ENCODE peak calls at places on chromosomes 11 and 22, in seven cellular contexts. C, E, F, X, W, R and D are unnamed samples.

GRCh38 chr22:21568207-21569075 is 927 bp downstream of the UBE2L3 start:
- DNase-seq in X (peak; percentile 48), E (no peak), R (no peak), W (peak; percentile 25), C (peak; percentile 50), F (no peak), D (peak; percentile 34)

GRCh38 chr22:37187891-37188761 is at the start of gene C1QTNF6:
- DNase-seq in F (peak; percentile 41), C (peak; percentile 79), R (no peak), E (peak; percentile 60), W (peak; percentile 44), X (peak; percentile 87), D (peak; percentile 55)

GRCh38 chr22:27492566-27493201 is 308.9 kb downstream of the MN1 start:
- DNase-seq in R (no peak), X (no peak), E (no peak), C (no peak), F (no peak), W (no peak), D (no peak)

GRCh38 chr11:48036466-48036865 is 56.1 kb downstream of the PTPRJ start:
- DNase-seq in C (no peak), F (no peak), X (peak; percentile 72), R (no peak), W (no peak), E (no peak), D (no peak)

GRCh38 chr22:49449811-49450386 is 377.8 kb downstream of the BRD1 start:
- DNase-seq in F (no peak), X (no peak), C (no peak), R (no peak), E (no peak), W (no peak), D (no peak)

GRCh38 chr11:86577663-86578636 is 94.5 kb downstream of the ME3 start:
- DNase-seq in E (peak; percentile 88), X (peak; percentile 93), R (no peak), F (no peak), C (no peak), W (no peak), D (no peak)

GRCh38 chr11:61035086-61035835 is 63.8 kb downstream of the CD6 start:
- DNase-seq in R (no peak), W (no peak), F (no peak), X (no peak), C (no peak), E (no peak), D (no peak)

GRCh38 chr11:126194121-126194543 is 17.3 kb downstream of the RPUSD4 start:
- DNase-seq in X (peak; percentile 70), R (no peak), E (peak; percentile 80), F (peak; percentile 35), W (peak; percentile 57), C (peak; percentile 56), D (peak; percentile 43)

GRCh38 chr11:57499413-57499982 is 16.0 kb downstream of the SLC43A1 start:
- DNase-seq in X (peak; percentile 98), F (peak; percentile 99), R (no peak), C (peak; percentile 99), E (peak; percentile 92), W (peak; percentile 93), D (peak; percentile 94)

GRCh38 chr11:111189466-111189865 is 56.1 kb upstream of the POU2AF2 start:
- DNase-seq in W (no peak), F (no peak), X (no peak), R (no peak), E (no peak), C (peak; percentile 10), D (no peak)

GRCh38 chr11:34649597-34649996 is 28.7 kb downstream of the EHF start:
- DNase-seq in X (no peak), W (no peak), C (no peak), E (no peak), F (no peak), R (no peak), D (no peak)

GRCh38 chr11:34624069-34624468 is 3.2 kb downstream of the EHF start:
- DNase-seq in F (no peak), W (no peak), R (no peak), E (no peak), C (no peak), X (no peak), D (no peak)

GRCh38 chr11:86160546-86161149 is 83.9 kb upstream of the EED start:
- DNase-seq in X (peak; percentile 31), C (no peak), E (peak; percentile 73), F (no peak), W (no peak), R (no peak), D (no peak)

GRCh38 chr11:128291835-128292234 is 295.5 kb downstream of the ETS1 start:
- DNase-seq in E (peak; percentile 26), X (no peak), R (peak; percentile 75), F (no peak), W (no peak), C (no peak), D (no peak)

GRCh38 chr11:112949781-112950575 is 11.2 kb upstream of the NCAM1 start:
- DNase-seq in E (no peak), F (no peak), C (no peak), R (no peak), X (peak; percentile 36), W (no peak), D (no peak)

GRCh38 chr11:129695543-129696308 is 119.9 kb upstream of the TMEM45B start:
- DNase-seq in W (peak; percentile 80), R (peak; percentile 53), F (peak; percentile 87), C (peak; percentile 89), E (peak; percentile 71), X (peak; percentile 45), D (peak; percentile 88)

GRCh38 chr11:33582636-33583325 is 117.8 kb downstream of the C11orf91 start:
- DNase-seq in R (no peak), X (no peak), C (no peak), W (no peak), E (no peak), F (no peak), D (no peak)

GRCh38 chr11:113147249-113147648 is 167.1 kb upstream of the TTC12 start:
- DNase-seq in C (peak; percentile 44), R (no peak), E (no peak), F (no peak), X (no peak), W (peak; percentile 20), D (no peak)

GRCh38 chr11:3735827-3736226 is 61.5 kb downstream of the NUP98 start:
- DNase-seq in E (peak; percentile 21), F (no peak), C (no peak), X (peak; percentile 10), R (no peak), W (no peak), D (no peak)

GRCh38 chr22:43273902-43274484 is 69.2 kb downstream of the SCUBE1 start:
- DNase-seq in W (peak; percentile 52), C (peak; percentile 84), E (peak; percentile 54), X (peak; percentile 67), F (peak; percentile 70), R (no peak), D (peak; percentile 60)

GRCh38 chr11:112478806-112479205 is 218.1 kb upstream of the PLET1 start:
- DNase-seq in C (no peak), X (no peak), E (no peak), F (no peak), R (no peak), W (no peak), D (no peak)

GRCh38 chr22:36761553-36762240 is 14.2 kb downstream of the IFT27 start:
- DNase-seq in E (no peak), R (no peak), X (no peak), C (no peak), F (no peak), W (no peak), D (no peak)

GRCh38 chr22:27717094-27717493 is 84.5 kb downstream of the MN1 start:
- DNase-seq in E (no peak), R (no peak), X (no peak), C (no peak), W (no peak), F (no peak), D (no peak)

GRCh38 chr11:68321293-68322030 is 9.1 kb downstream of the LRP5 start:
- DNase-seq in W (no peak), E (no peak), C (no peak), R (no peak), F (no peak), X (no peak), D (no peak)

GRCh38 chr22:17087176-17088131 is 2.7 kb downstream of the IL17RA start:
- DNase-seq in F (no peak), E (no peak), W (no peak), C (no peak), R (peak; percentile 51), X (peak; percentile 55), D (no peak)

GRCh38 chr22:43446881-43447280 is 35.1 kb downstream of the MPPED1 start:
- DNase-seq in E (peak; percentile 26), F (no peak), R (no peak), C (no peak), W (no peak), X (no peak), D (no peak)

GRCh38 chr11:79313513-79313912 is 127.3 kb downstream of the TENM4 start:
- DNase-seq in R (no peak), W (no peak), E (no peak), X (no peak), C (no peak), F (no peak), D (no peak)

GRCh38 chr11:120125509-120125908 is 12.4 kb downstream of the TRIM29 start:
- DNase-seq in C (no peak), X (no peak), E (no peak), W (no peak), R (no peak), F (no peak), D (no peak)

GRCh38 chr11:47259178-47259977 is 1.6 kb downstream of the NR1H3 start:
- DNase-seq in X (peak; percentile 63), W (peak; percentile 35), C (peak; percentile 87), E (peak; percentile 82), F (peak; percentile 80), R (no peak), D (peak; percentile 66)

GRCh38 chr11:38345286-38345685 is 1747.2 kb upstream of the RAG2 start:
- DNase-seq in R (no peak), C (no peak), F (no peak), E (peak; percentile 74), X (no peak), W (no peak), D (no peak)

GRCh38 chr11:121446752-121447156 is 5.4 kb upstream of the SORL1 start:
- DNase-seq in R (no peak), W (no peak), X (no peak), E (peak; percentile 41), C (peak; percentile 53), F (no peak), D (no peak)
- TF ChIP-seq CTCF in R (no peak), W (no peak), X (no peak), E (peak; percentile 65), C (peak; percentile 43), F (no peak), D (no peak)

GRCh38 chr11:65851083-65851579 is 6.8 kb downstream of the CFL1 start:
- DNase-seq in W (peak; percentile 51), F (peak; percentile 63), C (peak; percentile 90), E (peak; percentile 69), R (no peak), X (no peak), D (no peak)
- TF ChIP-seq CTCF in W (peak; percentile 66), F (peak; percentile 69), C (peak; percentile 92), E (peak; percentile 87), R (no peak), X (peak; percentile 62), D (peak; percentile 88)

GRCh38 chr11:1384206-1384965 is 5.3 kb upstream of the BRSK2 start:
- DNase-seq in C (no peak), E (no peak), R (no peak), W (no peak), F (no peak), X (no peak), D (no peak)
- TF ChIP-seq CTCF in C (no peak), E (no peak), R (no peak), W (no peak), F (no peak), X (no peak), D (no peak)

GRCh38 chr11:71146846-71147245 is 105.5 kb downstream of the SHANK2 start:
- DNase-seq in C (no peak), E (no peak), R (no peak), X (no peak), W (no peak), F (no peak), D (no peak)
- TF ChIP-seq CTCF in C (no peak), E (no peak), R (no peak), X (no peak), W (no peak), F (no peak), D (no peak)